ENCODE peak calls at places on chromosomes 6 and 20, in six cellular contexts. One of them, this sample, is unnamed.

GRCh38 chr20:17870063-17870740 is 98.4 kb downstream of the SNX5 start:
- DNase-seq in myocyte: no peak
- DNase-seq in SJCRH30: no peak
- DNase-seq in RWPE1: no peak
- DNase-seq in iPS DF 6.9: no peak
- DNase-seq in stimulated activated CD4-positive, alpha-beta T cell treated with anti-CD3 and anti-CD28 coated beads, Interleukin-12 subunit alpha, Interleukin-12 subunit beta, amount 100 ng/mL, for 4 hours: no peak
- DNase-seq in this sample: no peak

GRCh38 chr6:141562181-141562800 is 570.4 kb upstream of the GJE1 start:
- DNase-seq in myocyte: peak; percentile 30
- DNase-seq in SJCRH30: peak; percentile 4
- DNase-seq in RWPE1: no peak
- DNase-seq in iPS DF 6.9: peak; percentile 20
- DNase-seq in stimulated activated CD4-positive, alpha-beta T cell treated with anti-CD3 and anti-CD28 coated beads, Interleukin-12 subunit alpha, Interleukin-12 subunit beta, amount 100 ng/mL, for 4 hours: peak; percentile 1
- DNase-seq in this sample: peak; percentile 55

GRCh38 chr6:136783495-136784270 is 8.6 kb downstream of the MAP3K5 start:
- DNase-seq in myocyte: peak; percentile 52
- DNase-seq in SJCRH30: no peak
- DNase-seq in RWPE1: no peak
- DNase-seq in iPS DF 6.9: no peak
- DNase-seq in stimulated activated CD4-positive, alpha-beta T cell treated with anti-CD3 and anti-CD28 coated beads, Interleukin-12 subunit alpha, Interleukin-12 subunit beta, amount 100 ng/mL, for 4 hours: no peak
- DNase-seq in this sample: no peak

GRCh38 chr20:45967551-45968080 is 4.4 kb downstream of the ZNF335 start:
- DNase-seq in myocyte: no peak
- DNase-seq in SJCRH30: no peak
- DNase-seq in RWPE1: no peak
- DNase-seq in iPS DF 6.9: no peak
- DNase-seq in stimulated activated CD4-positive, alpha-beta T cell treated with anti-CD3 and anti-CD28 coated beads, Interleukin-12 subunit alpha, Interleukin-12 subunit beta, amount 100 ng/mL, for 4 hours: no peak
- DNase-seq in this sample: no peak

GRCh38 chr6:126805861-126806260 is 312.6 kb upstream of the RSPO3 start:
- DNase-seq in myocyte: no peak
- DNase-seq in SJCRH30: no peak
- DNase-seq in RWPE1: no peak
- DNase-seq in iPS DF 6.9: no peak
- DNase-seq in stimulated activated CD4-positive, alpha-beta T cell treated with anti-CD3 and anti-CD28 coated beads, Interleukin-12 subunit alpha, Interleukin-12 subunit beta, amount 100 ng/mL, for 4 hours: no peak
- DNase-seq in this sample: no peak

GRCh38 chr6:53320964-53321363 is 27.8 kb downstream of the ELOVL5 start:
- DNase-seq in myocyte: no peak
- DNase-seq in SJCRH30: no peak
- DNase-seq in RWPE1: no peak
- DNase-seq in iPS DF 6.9: no peak
- DNase-seq in stimulated activated CD4-positive, alpha-beta T cell treated with anti-CD3 and anti-CD28 coated beads, Interleukin-12 subunit alpha, Interleukin-12 subunit beta, amount 100 ng/mL, for 4 hours: no peak
- DNase-seq in this sample: no peak

GRCh38 chr6:110325197-110325596 is 33.0 kb downstream of the METTL24 start:
- DNase-seq in myocyte: peak; percentile 17
- DNase-seq in SJCRH30: no peak
- DNase-seq in RWPE1: no peak
- DNase-seq in iPS DF 6.9: no peak
- DNase-seq in stimulated activated CD4-positive, alpha-beta T cell treated with anti-CD3 and anti-CD28 coated beads, Interleukin-12 subunit alpha, Interleukin-12 subunit beta, amount 100 ng/mL, for 4 hours: no peak
- DNase-seq in this sample: no peak

GRCh38 chr6:63941747-63942470 is 306.3 kb downstream of the PHF3 start:
- DNase-seq in myocyte: no peak
- DNase-seq in SJCRH30: no peak
- DNase-seq in RWPE1: no peak
- DNase-seq in iPS DF 6.9: no peak
- DNase-seq in stimulated activated CD4-positive, alpha-beta T cell treated with anti-CD3 and anti-CD28 coated beads, Interleukin-12 subunit alpha, Interleukin-12 subunit beta, amount 100 ng/mL, for 4 hours: no peak
- DNase-seq in this sample: no peak

GRCh38 chr6:34301408-34301807 is 52.6 kb upstream of the SMIM29 start:
- DNase-seq in myocyte: peak; percentile 97
- DNase-seq in SJCRH30: peak; percentile 82
- DNase-seq in RWPE1: no peak
- DNase-seq in iPS DF 6.9: no peak
- DNase-seq in stimulated activated CD4-positive, alpha-beta T cell treated with anti-CD3 and anti-CD28 coated beads, Interleukin-12 subunit alpha, Interleukin-12 subunit beta, amount 100 ng/mL, for 4 hours: no peak
- DNase-seq in this sample: no peak

GRCh38 chr6:87393026-87393622 is 14.6 kb upstream of the CFAP206 start:
- DNase-seq in myocyte: peak; percentile 54
- DNase-seq in SJCRH30: peak; percentile 77
- DNase-seq in RWPE1: peak; percentile 49
- DNase-seq in iPS DF 6.9: peak; percentile 25
- DNase-seq in stimulated activated CD4-positive, alpha-beta T cell treated with anti-CD3 and anti-CD28 coated beads, Interleukin-12 subunit alpha, Interleukin-12 subunit beta, amount 100 ng/mL, for 4 hours: peak; percentile 4
- DNase-seq in this sample: no peak

GRCh38 chr20:4076671-4077070 is 61.3 kb upstream of the RNF24 start:
- DNase-seq in myocyte: no peak
- DNase-seq in SJCRH30: no peak
- DNase-seq in RWPE1: peak; percentile 53
- DNase-seq in iPS DF 6.9: no peak
- DNase-seq in stimulated activated CD4-positive, alpha-beta T cell treated with anti-CD3 and anti-CD28 coated beads, Interleukin-12 subunit alpha, Interleukin-12 subunit beta, amount 100 ng/mL, for 4 hours: no peak
- DNase-seq in this sample: no peak

This sample was measured in H1.